ENCODE peak calls at places on chromosome 17, in five cellular contexts. F is lower leg skin, E is kidney epithelial cell, A is tibial artery, S is fibroblast of lung. T is an unnamed sample.

GRCh38 chr17:8798176-8799000 is 777 bp downstream of the MFSD6L start:
- DNase-seq in S (no peak), A (no peak), F (peak; percentile 84), E (no peak), T (no peak)

GRCh38 chr17:64074704-64075484 is 54.5 kb upstream of the ICAM2 start:
- DNase-seq in E (peak; percentile 90), S (peak; percentile 49), A (no peak), F (no peak), T (no peak)

GRCh38 chr17:5121186-5121841 is 5.5 kb downstream of the USP6 start:
- DNase-seq in S (no peak), F (peak; percentile 75), A (peak; percentile 3), E (no peak), T (no peak)

GRCh38 chr17:72574675-72575510 is 454.1 kb downstream of the SOX9 start:
- DNase-seq in S (no peak), F (no peak), A (no peak), E (no peak), T (no peak)

GRCh38 chr17:55814377-55814776 is 63.5 kb downstream of the PCTP start:
- DNase-seq in E (no peak), F (no peak), A (no peak), S (peak; percentile 8), T (no peak)

GRCh38 chr17:18161226-18162094 is 22.2 kb upstream of the ALKBH5 start:
- DNase-seq in A (no peak), E (no peak), F (no peak), S (peak; percentile 29), T (no peak)

GRCh38 chr17:75442168-75443103 is 14.0 kb upstream of the TMEM94 start:
- DNase-seq in F (no peak), S (no peak), A (no peak), E (no peak), T (no peak)

GRCh38 chr17:33291248-33292183 is 1.6 kb downstream of the ASIC2 start:
- DNase-seq in E (no peak), A (no peak), F (peak; percentile 86), S (peak; percentile 75), T (no peak)

GRCh38 chr17:5769936-5770335 is 185.6 kb upstream of the NLRP1 start:
- DNase-seq in E (no peak), A (no peak), S (peak; percentile 38), F (no peak), T (no peak)

GRCh38 chr17:78748048-78748729 is 33.9 kb downstream of the CYTH1 start:
- DNase-seq in E (no peak), S (no peak), A (peak; percentile 47), F (no peak), T (no peak)

GRCh38 chr17:2867441-2868424 is 71.5 kb downstream of the RAP1GAP2 start:
- DNase-seq in S (peak; percentile 69), F (no peak), A (no peak), E (no peak), T (no peak)

GRCh38 chr17:30559656-30560055 is 82.4 kb downstream of the GOSR1 start:
- DNase-seq in S (no peak), F (no peak), A (no peak), E (no peak), T (peak; percentile 29)

GRCh38 chr17:16352303-16352837 is 899 bp downstream of the CENPV start:
- DNase-seq in F (no peak), A (no peak), S (peak; percentile 42), E (no peak), T (peak; percentile 8)

GRCh38 chr17:16354585-16354984 is 1.3 kb upstream of the CENPV start:
- DNase-seq in A (no peak), S (no peak), E (no peak), F (no peak), T (no peak)

GRCh38 chr17:16352838-16353701 is at the start of gene CENPV:
- DNase-seq in F (peak; percentile 87), A (no peak), E (no peak), S (peak; percentile 40), T (peak; percentile 80)

GRCh38 chr17:16351831-16352230 is 1.4 kb downstream of the CENPV start:
- DNase-seq in E (no peak), S (peak; percentile 72), A (no peak), F (no peak), T (no peak)

GRCh38 chr17:16353702-16354174 is 469 bp upstream of the CENPV start:
- DNase-seq in F (no peak), S (no peak), A (no peak), E (no peak), T (no peak)
- TF ChIP-seq CTCF in F (no peak), S (no peak), A (no peak), E (no peak), T (no peak)

GRCh38 chr17:82862191-82862590 is 22.4 kb upstream of the ZNF750 start:
- DNase-seq in F (no peak), S (no peak), E (no peak), A (no peak), T (no peak)

GRCh38 chr17:82863941-82864720 is 24.3 kb upstream of the ZNF750 start:
- DNase-seq in F (no peak), E (no peak), S (peak; percentile 91), A (no peak), T (peak; percentile 79)

GRCh38 chr17:82863646-82863940 is 23.8 kb upstream of the ZNF750 start:
- DNase-seq in S (no peak), E (no peak), F (no peak), A (no peak), T (no peak)

GRCh38 chr17:82861393-82861775 is 21.6 kb upstream of the ZNF750 start:
- DNase-seq in E (no peak), S (no peak), F (no peak), A (no peak), T (no peak)

DNA sequence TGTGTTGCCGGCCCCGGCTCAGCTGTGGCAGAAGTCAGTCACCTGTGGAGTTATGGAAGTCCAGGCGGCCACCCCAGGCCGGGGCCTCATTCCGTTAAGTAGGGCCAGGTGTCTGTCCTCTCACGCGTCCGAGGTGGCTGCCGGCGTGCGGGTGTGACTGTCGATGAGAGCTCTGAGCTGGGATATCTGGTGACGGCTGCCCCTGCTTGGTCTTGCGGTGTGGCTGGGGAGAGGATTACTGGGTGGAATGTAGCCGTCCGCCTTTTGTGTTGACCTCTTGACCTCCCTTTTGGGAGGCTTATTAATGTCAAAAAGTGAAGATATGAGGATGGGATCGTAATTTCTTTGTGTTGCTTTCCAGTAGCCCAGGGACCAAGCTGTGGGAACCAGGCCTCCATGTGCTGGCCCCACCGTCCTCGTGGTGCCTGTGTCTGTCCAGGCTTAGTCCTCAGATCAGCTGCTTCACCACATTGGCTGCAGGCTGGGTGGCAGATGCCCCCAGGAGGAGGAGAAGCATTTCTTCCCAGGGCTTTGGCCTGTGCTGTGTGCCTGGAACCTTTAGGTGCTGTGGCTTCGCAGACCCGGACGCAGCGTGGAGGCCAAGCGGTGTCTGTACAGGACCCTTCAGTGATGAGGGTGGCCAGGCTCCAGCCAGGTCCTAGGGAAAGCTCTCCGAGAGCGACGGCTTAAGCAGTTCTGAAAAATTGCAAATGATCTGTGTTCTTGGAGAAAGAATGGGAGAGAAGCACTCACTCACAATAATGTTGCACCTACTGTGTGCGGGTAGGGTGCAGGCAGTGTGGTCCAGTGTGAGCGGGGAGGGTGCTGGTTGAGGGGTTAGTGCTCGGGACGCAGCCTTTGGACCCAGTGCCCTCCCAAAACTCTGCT is 23.2 kb upstream of the ZNF750 start:
- DNase-seq in S (no peak), E (no peak), A (no peak), F (no peak), T (no peak)
- H3K4me3 ChIP-seq in S (no peak overlapping the region), E (no peak overlapping the region), A (no peak overlapping the region), F (no peak overlapping the region), T (no peak overlapping the region)

GRCh38 chr17:13014801-13015200 is 3.0 kb downstream of the ELAC2 start:
- DNase-seq in E (no peak), S (no peak), A (no peak), F (peak; percentile 61), T (no peak)

GRCh38 chr17:13016881-13017622 is 775 bp downstream of the ELAC2 start:
- DNase-seq in S (peak; percentile 29), E (no peak), F (peak; percentile 6), A (no peak), T (no peak)

DNA sequence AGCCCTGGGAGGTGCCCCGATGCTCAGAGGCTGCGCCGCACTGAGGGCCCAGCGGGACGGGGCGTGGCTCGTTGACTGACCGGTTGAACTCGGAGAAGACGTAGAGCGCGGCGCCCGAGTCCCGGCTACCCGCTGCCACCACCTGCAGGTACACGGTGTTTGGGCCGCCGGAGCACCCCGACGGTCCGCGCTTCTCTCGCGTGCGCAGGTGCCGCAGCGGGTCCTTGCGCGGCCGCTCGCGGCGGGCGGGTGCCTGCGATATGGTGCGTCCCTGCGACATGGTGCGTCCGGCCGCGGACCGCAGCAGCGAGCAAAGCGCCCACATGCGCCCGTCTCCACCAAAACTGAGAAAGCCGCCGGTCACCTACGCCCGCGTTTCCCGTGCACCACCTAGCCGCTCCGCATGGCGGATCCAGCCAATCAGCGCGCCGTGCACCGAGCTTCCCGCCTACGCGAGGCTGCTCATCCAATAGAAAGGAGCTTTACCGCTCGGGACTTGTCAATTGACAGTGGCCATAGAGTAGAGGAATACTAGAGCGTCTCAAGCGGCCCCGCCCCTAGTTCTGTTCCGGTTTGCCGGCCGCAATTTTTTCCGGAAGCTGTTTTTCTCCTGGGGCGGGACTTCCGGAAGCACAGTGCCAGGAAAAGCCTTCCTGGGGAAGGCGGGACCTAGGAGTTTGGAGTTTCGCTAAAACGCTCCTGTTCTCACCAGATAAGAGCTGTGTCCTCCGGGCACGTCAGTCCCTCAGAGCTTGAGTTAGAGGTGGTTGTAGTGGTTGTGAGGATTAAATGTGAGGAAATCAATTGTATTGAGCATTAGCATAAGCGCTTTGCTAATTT is at the start of gene ELAC2:
- DNase-seq in E (peak; percentile 96), S (peak; percentile 99), F (peak; percentile 99), A (peak; percentile 95), T (peak; percentile 90)
- TF ChIP-seq CTCF in E (no peak), S (no peak), F (no peak), A (peak; percentile 24), T (no peak)

DNA sequence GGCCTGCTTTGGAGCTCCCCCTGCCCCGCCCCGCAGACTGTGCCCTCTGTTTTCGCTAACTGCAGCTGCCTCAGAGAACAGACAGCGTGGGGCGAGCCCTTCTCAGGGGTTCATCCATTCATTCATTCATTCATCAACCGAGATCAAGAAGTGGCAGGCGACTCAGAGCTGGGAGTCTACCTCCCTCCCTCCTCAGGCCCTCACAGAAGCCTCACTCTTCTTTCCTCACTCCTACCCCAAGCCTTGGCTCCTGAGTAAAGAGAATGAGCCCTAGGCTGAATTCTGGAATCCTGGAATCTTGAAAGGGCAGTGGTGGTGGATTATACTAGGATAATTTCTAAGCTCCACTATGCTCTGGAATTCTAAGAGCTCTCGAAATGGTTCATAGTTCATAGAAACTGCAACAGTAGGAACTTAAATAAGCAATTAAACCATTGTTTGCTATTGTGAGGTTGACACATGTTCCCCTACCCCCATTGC is 2.3 kb upstream of the DLX3 start:
- DNase-seq in F (peak; percentile 85), A (no peak), E (no peak), S (no peak), T (no peak)
- H3K4me3 ChIP-seq in F (no peak overlapping the region), A (no peak overlapping the region), E (no peak overlapping the region), S (no peak overlapping the region), T (no peak overlapping the region)

GRCh38 chr17:77498875-77499698 is 358.3 kb downstream of the SEC14L1 start:
- DNase-seq in E (no peak), F (peak; percentile 82), S (no peak), A (no peak), T (peak; percentile 19)

GRCh38 chr17:77499699-77500435 is 359.1 kb downstream of the SEC14L1 start:
- DNase-seq in S (no peak), E (no peak), F (peak; percentile 85), A (no peak), T (no peak)

GRCh38 chr17:77502626-77503292 is 362.0 kb downstream of the SEC14L1 start:
- DNase-seq in F (peak; percentile 75), E (no peak), A (no peak), S (no peak), T (no peak)

GRCh38 chr17:77501751-77502625 is 361.2 kb downstream of the SEC14L1 start:
- DNase-seq in A (no peak), E (no peak), F (peak; percentile 79), S (no peak), T (peak; percentile 48)

GRCh38 chr17:77501101-77501566 is 360.4 kb downstream of the SEC14L1 start:
- DNase-seq in S (no peak), E (no peak), F (peak; percentile 74), A (no peak), T (no peak)
- TF ChIP-seq CTCF in S (peak; percentile 60), E (peak; percentile 59), F (no peak), A (peak; percentile 23), T (peak; percentile 53)

T was measured in CD8-positive, alpha-beta T cell.